ENCODE peak calls at places on chromosomes 5 and 9, in five cellular contexts. X, C, B, D and A are unnamed samples.
A peak's percentile ranks its signal among the peaks of the same experiment; 100 is the strongest.

GRCh38 chr5:142915840-142916424 is 145.8 kb downstream of the ARHGAP26 start:
- DNase-seq in B (peak; percentile 48), X (no peak), D (no peak), C (no peak), A (peak; percentile 62)

GRCh38 chr5:72523960-72524582 is 16.9 kb upstream of the ZNF366 start:
- DNase-seq in X (no peak), B (peak; percentile 88), C (peak; percentile 75), D (no peak), A (peak; percentile 84)

GRCh38 chr5:80246995-80247729 is 8.7 kb downstream of the SERINC5 start:
- DNase-seq in B (peak; percentile 91), C (peak; percentile 97), D (peak; percentile 73), X (no peak), A (peak; percentile 98)

GRCh38 chr9:104091708-104092107 is 2.4 kb upstream of the SMC2 start:
- DNase-seq in B (peak; percentile 78), D (peak; percentile 83), X (no peak), C (peak; percentile 16), A (no peak)

GRCh38 chr5:150289551-150290390 is at the start of gene CAMK2A:
- DNase-seq in X (peak; percentile 26), B (no peak), C (no peak), D (no peak), A (no peak)

GRCh38 chr5:50318220-50318619 is 122.9 kb downstream of the EMB start:
- DNase-seq in B (no peak), C (no peak), X (no peak), D (no peak), A (no peak)

GRCh38 chr5:132425009-132425937 is 55.8 kb downstream of the SLC22A5 start:
- DNase-seq in X (no peak), B (peak; percentile 95), C (peak; percentile 92), D (peak; percentile 59), A (peak; percentile 94)

GRCh38 chr5:141742144-141742543 is 60.1 kb upstream of the ARAP3 start:
- DNase-seq in X (no peak), B (no peak), D (no peak), C (no peak), A (no peak)

GRCh38 chr9:27391495-27391894 is 94.5 kb upstream of the EQTN start:
- DNase-seq in X (no peak), C (no peak), B (no peak), D (no peak), A (no peak)

GRCh38 chr9:77440057-77440456 is 208.1 kb downstream of the GNA14 start:
- DNase-seq in X (no peak), C (peak; percentile 51), D (no peak), B (peak; percentile 47), A (no peak)

GRCh38 chr5:555058-555623 is 30.9 kb upstream of the SLC9A3 start:
- DNase-seq in B (no peak), C (no peak), D (peak; percentile 49), X (no peak), A (no peak)

GRCh38 chr5:125402787-125403186 is 656.3 kb upstream of the ZNF608 start:
- DNase-seq in D (no peak), B (no peak), C (no peak), X (no peak), A (no peak)

GRCh38 chr5:54803381-54804025 is 181.9 kb downstream of the ESM1 start:
- DNase-seq in X (no peak), D (no peak), B (no peak), C (peak; percentile 31), A (no peak)

GRCh38 chr9:126932871-126933321 is 18.3 kb downstream of the RALGPS1 start:
- DNase-seq in D (no peak), X (no peak), C (no peak), B (no peak), A (no peak)

GRCh38 chr5:81936750-81937149 is 35.1 kb upstream of the ATG10 start:
- DNase-seq in D (no peak), C (no peak), X (no peak), B (no peak), A (no peak)

GRCh38 chr5:128252196-128252595 is 168.6 kb downstream of the SLC12A2 start:
- DNase-seq in D (no peak), X (no peak), B (no peak), C (no peak), A (peak; percentile 24)

GRCh38 chr5:156920042-156920860 is 42.8 kb downstream of the TIMD4 start:
- DNase-seq in D (no peak), X (no peak), C (peak; percentile 9), B (no peak), A (no peak)

GRCh38 chr9:121283856-121284732 is 16.1 kb downstream of the GSN start:
- DNase-seq in D (no peak), X (no peak), B (no peak), C (no peak), A (no peak)

GRCh38 chr5:89513299-89514044 is 630.5 kb upstream of the MEF2C start:
- DNase-seq in C (peak; percentile 17), D (no peak), X (no peak), B (no peak), A (peak; percentile 3)

GRCh38 chr5:141821430-141821925 is 56.7 kb downstream of the PCDH1 start:
- DNase-seq in C (peak; percentile 80), X (no peak), D (no peak), B (peak; percentile 94), A (peak; percentile 73)

GRCh38 chr5:101306391-101307137 is 403.5 kb upstream of the ST8SIA4 start:
- DNase-seq in X (no peak), B (no peak), C (peak; percentile 18), D (no peak), A (peak; percentile 50)

GRCh38 chr5:181187500-181188213 is 17.3 kb downstream of the TRIM7 start:
- DNase-seq in X (peak; percentile 92), C (peak; percentile 76), B (peak; percentile 80), D (peak; percentile 91), A (peak; percentile 70)

GRCh38 chr5:56812110-56812509 is 3.2 kb upstream of the MAP3K1 start:
- DNase-seq in B (peak; percentile 29), D (no peak), C (no peak), X (no peak), A (no peak)

GRCh38 chr5:170226661-170227060 is 6.1 kb upstream of the C5orf58 start:
- DNase-seq in D (peak; percentile 68), C (no peak), X (no peak), B (no peak), A (no peak)

GRCh38 chr5:125012727-125013451 is 266.4 kb upstream of the ZNF608 start:
- DNase-seq in B (no peak), C (no peak), X (no peak), D (no peak), A (peak; percentile 78)

GRCh38 chr9:110093871-110094270 is 114.1 kb downstream of the C9orf152 start:
- DNase-seq in C (no peak), B (no peak), X (no peak), D (no peak), A (no peak)

DNA sequence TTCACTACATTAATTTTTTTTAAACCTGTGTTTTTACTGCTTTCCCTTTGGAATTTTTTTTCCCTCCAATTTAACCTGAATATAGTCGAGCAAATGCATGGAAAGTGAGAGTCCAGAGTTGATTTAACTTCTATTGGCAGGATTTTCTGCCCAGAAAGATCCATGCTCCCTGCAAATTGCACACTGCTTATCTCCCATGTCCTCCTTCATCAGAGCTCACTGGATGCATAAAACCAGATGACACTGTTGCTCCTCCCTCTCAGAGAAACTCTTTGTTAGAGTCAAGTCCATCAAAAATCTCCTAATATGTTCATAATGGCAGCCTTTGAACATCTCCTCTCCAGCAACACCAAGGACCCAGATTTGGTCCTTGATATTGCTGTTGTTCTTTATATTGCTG is 297.0 kb upstream of the SLC24A2 start:
- DNase-seq in B (no peak), X (no peak), D (no peak), C (no peak), A (no peak)
- H3K4me3 ChIP-seq in B (no peak overlapping the region), X (no peak overlapping the region), D (no peak overlapping the region), C (no peak overlapping the region), A (no peak overlapping the region)

GRCh38 chr9:95772320-95773060 is 103.0 kb upstream of the ERCC6L2 start:
- DNase-seq in B (peak; percentile 65), X (peak; percentile 84), D (peak; percentile 93), C (peak; percentile 66), A (no peak)

GRCh38 chr9:95771556-95772280 is 103.8 kb upstream of the ERCC6L2 start:
- DNase-seq in X (peak; percentile 80), C (peak; percentile 45), B (peak; percentile 39), D (peak; percentile 83), A (no peak)

GRCh38 chr9:95769473-95769872 is 106.0 kb upstream of the ERCC6L2 start:
- DNase-seq in X (no peak), C (no peak), B (no peak), D (no peak), A (no peak)

GRCh38 chr9:95770653-95771131 is 104.8 kb upstream of the ERCC6L2 start:
- DNase-seq in C (no peak), D (no peak), B (no peak), X (no peak), A (no peak)

DNA sequence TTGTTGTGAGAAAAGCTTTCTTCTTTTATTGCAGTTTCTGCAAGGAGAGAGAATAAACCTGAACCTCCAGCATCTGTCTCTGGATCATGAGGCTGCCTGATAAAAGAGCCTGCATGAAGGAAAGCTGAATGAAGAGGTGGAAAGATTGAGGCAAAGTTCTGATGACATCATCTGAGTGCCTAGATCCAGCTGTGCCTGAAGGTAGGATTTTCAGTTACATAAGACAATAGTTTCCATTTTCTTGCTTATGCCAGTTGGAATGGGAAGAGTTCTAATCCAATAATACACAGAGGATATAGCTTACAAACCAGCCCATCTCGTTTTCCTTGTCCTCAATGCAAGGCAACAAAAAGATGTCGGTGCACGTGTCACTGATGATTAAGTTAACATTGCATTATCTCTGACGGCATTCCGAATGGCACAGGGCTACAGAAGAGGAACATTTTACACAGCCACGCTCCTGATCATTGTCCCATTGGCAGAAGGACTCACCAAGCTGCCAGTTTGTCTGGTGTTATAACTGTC is 105.5 kb upstream of the ERCC6L2 start:
- DNase-seq in D (no peak), C (no peak), B (no peak), X (no peak), A (no peak)
- TF ChIP-seq CTCF in D (no peak), C (no peak), B (no peak), X (no peak), A (no peak)

DNA sequence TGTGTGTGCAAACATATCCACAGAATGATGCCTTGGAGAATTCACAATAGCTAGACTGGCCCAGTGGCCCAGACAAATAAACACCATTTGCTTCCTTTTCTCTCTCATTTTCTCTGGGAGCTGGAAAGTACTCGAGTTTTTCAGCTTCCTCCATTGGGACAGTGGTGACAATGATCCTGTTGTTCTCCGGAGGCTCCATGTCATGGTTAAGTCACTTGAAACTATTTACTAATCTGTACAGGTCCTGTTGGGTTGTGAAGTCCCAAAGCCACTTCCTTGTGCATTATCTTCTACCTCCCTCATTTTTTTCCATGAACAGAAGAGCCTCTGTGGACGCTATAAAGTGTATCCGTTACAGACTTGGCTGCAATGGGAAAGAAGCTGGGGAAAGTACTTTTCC is 122.8 kb downstream of the DMAC1 start:
- DNase-seq in D (no peak), C (no peak), B (no peak), X (no peak), A (no peak)
- H3K27me3 ChIP-seq in D (no peaks in the 10 kb centered on the region), C (no peaks in the 10 kb centered on the region), B (no peaks in the 10 kb centered on the region), X (no peaks in the 10 kb centered on the region), A (no peaks in the 10 kb centered on the region)

GRCh38 chr9:21556581-21557427 is 74.7 kb upstream of the IFNE start:
- DNase-seq in C (no peak), D (no peak), B (peak; percentile 42), X (no peak), A (no peak)

GRCh38 chr9:21555911-21556310 is 73.8 kb upstream of the IFNE start:
- DNase-seq in C (peak; percentile 60), D (no peak), X (no peak), B (no peak), A (peak; percentile 39)

GRCh38 chr9:21558079-21558478 is 76.0 kb upstream of the IFNE start:
- DNase-seq in C (no peak), X (no peak), B (no peak), D (no peak), A (no peak)

GRCh38 chr9:21558627-21559401 is 76.7 kb upstream of the IFNE start:
- DNase-seq in C (no peak), D (no peak), X (no peak), B (peak; percentile 41), A (peak; percentile 20)

GRCh38 chr9:21557428-21557768 is 75.3 kb upstream of the IFNE start:
- DNase-seq in D (no peak), X (no peak), C (no peak), B (no peak), A (no peak)
- H3K4me3 ChIP-seq in D (no peak overlapping the region), X (no peak overlapping the region), C (peak overlapping the region; percentile 96), B (peak overlapping the region; percentile 98), A (peak overlapping the region; percentile 97)